ENCODE peak calls at places on chromosomes 7 and 10, in ten cellular contexts. M, W, G, Z, L, B, F, E, X and D are unnamed samples.

GRCh38 chr10:48982584-48982983 is 42.9 kb upstream of the LRRC18 start:
- DNase-seq in M (no peak), W (no peak), G (no peak), Z (no peak), L (no peak), B (peak), F (no peak), E (no peak), X (no peak), D (no peak)

GRCh38 chr7:38330861-38331709 is 57.6 kb upstream of the TARP start:
- DNase-seq in M (no peak), W (no peak), G (no peak), Z (no peak), L (no peak), B (no peak), F (no peak), E (peak), X (no peak), D (no peak)

GRCh38 chr10:74103560-74104248 is 46.9 kb downstream of the AP3M1 start:
- DNase-seq in M (no peak), W (no peak), G (no peak), Z (no peak), L (peak), B (no peak), F (no peak), E (no peak), X (peak), D (no peak)

GRCh38 chr10:114042895-114043531 is 653 bp upstream of the ADRB1 start:
- DNase-seq in M (peak), W (peak), G (peak), Z (peak), L (peak), B (peak), F (no peak), E (no peak), X (peak), D (no peak)

GRCh38 chr7:13835442-13835841 is 154.0 kb downstream of the ETV1 start:
- DNase-seq in M (no peak), W (no peak), G (no peak), Z (no peak), L (no peak), B (no peak), F (no peak), E (no peak), X (no peak), D (no peak)

GRCh38 chr10:131645756-131646155 is 255.1 kb upstream of the PPP2R2D start:
- DNase-seq in M (no peak), W (no peak), G (no peak), Z (no peak), L (no peak), B (peak), F (no peak), E (no peak), X (no peak), D (no peak)

GRCh38 chr7:110941385-110941784 is 149.5 kb upstream of the LRRN3 start:
- DNase-seq in M (no peak), W (no peak), G (no peak), Z (no peak), L (no peak), B (no peak), F (no peak), E (no peak), X (no peak), D (no peak)

GRCh38 chr7:421056-421991 is 98.3 kb downstream of the PDGFA start:
- DNase-seq in M (no peak), W (no peak), G (no peak), Z (no peak), L (no peak), B (no peak), F (no peak), E (peak), X (no peak), D (no peak)

GRCh38 chr10:45526309-45526708 is 146.3 kb downstream of the ZFAND4 start:
- DNase-seq in M (no peak), W (no peak), G (no peak), Z (peak), L (no peak), B (no peak), F (no peak), E (no peak), X (no peak), D (no peak)

GRCh38 chr7:30974605-30975256 is 11.0 kb downstream of the GHRHR start:
- DNase-seq in M (peak), W (peak), G (peak), Z (peak), L (peak), B (peak), F (peak), E (no peak), X (peak), D (peak)
- TF ChIP-seq CTCF in M (peak), W (peak), G (peak), Z (peak), L (peak), B (no peak), F (peak), E (no peak), X (peak), D (no peak)

DNA sequence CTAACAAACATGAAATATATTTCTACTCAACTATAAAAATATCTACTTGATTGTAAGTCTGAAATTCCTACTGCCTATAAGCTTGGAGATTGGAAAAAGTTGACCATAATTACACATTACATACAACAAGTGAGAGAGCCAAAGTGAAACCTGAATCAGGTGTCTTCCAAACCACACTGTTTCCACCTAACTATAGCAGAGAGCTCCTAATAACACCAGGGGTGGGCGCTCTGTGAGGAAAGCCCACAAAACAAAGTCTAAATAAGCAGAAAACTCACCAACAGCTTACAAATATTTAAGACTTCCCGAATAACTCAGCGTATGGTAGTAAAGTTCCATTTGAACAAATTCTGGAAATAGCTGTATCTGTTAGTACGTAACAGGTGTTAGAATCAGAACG is 119.9 kb downstream of the GPR37 start:
- DNase-seq in M (no peak), W (no peak), G (no peak), Z (no peak), L (no peak), B (no peak), F (no peak), E (no peak), X (no peak), D (no peak)
- TF ChIP-seq CTCF in M (no peak), W (no peak), G (no peak), Z (no peak), L (no peak), B (no peak), F (no peak), E (no peak), X (no peak), D (no peak)

DNA sequence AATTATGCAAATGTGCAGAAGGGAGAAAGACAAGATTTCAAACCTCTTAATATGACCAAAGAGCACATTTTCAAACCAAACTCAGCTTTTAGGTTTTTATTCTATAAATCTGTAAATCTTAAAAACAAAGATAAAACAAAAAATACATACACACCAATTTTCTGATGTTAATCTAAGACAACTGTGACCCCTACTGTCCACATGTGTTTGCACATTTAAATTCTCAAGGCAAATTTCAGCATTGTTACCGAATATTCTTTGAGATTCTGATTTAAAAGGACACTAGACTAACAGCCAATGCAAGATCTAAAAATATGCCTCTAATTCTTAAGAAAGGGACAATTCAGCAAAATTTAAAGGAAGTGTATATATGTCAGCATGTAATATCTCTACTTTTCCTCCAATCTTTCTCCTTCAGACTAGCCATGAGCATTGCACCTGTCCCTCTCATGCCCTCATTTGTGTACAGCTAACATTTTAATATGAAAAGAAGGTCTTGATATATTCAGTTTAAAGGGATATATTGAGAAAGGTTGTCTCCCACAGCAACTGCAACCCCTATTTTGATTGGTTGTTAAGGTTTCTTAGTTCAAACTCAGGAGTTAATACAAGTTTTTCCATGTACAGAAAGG is 417.9 kb downstream of the IPMK start:
- DNase-seq in M (no peak), W (no peak), G (no peak), Z (no peak), L (peak), B (no peak), F (no peak), E (no peak), X (peak), D (no peak)
- TF ChIP-seq CTCF in M (no peak), W (peak), G (no peak), Z (no peak), L (peak), B (no peak), F (peak), E (no peak), X (peak), D (no peak)

DNA sequence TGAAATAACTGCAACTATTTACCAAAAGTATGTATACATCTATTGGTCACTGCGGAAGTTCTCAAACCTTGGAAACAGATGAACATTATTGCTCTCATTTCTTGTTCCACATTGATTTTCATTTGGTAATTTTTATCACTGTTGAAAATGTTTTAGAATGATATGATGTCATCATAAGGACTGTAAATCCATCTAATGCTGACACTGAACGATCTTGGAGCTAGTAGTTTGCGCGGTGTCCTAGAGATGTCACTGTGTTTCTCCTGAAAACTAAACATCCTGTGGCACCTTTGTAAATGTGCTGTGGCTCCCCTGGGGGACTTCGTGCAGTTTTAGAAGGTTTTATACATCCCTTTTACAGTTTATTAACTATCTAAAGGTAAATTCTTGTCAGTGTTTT is 73.5 kb downstream of the DNAJB9 start:
- DNase-seq in M (no peak), W (no peak), G (no peak), Z (no peak), L (no peak), B (no peak), F (no peak), E (no peak), X (no peak), D (no peak)
- TF ChIP-seq CTCF in M (no peak), W (no peak), G (no peak), Z (no peak), L (no peak), B (no peak), F (no peak), E (no peak), X (no peak), D (no peak)

GRCh38 chr7:47968852-47969774 is 10.3 kb downstream of the HUS1 start:
- DNase-seq in M (peak), W (peak), G (peak), Z (peak), L (peak), B (no peak), F (no peak), E (no peak), X (peak), D (peak)

GRCh38 chr7:47967123-47967522 is 12.3 kb downstream of the HUS1 start:
- DNase-seq in M (no peak), W (peak), G (no peak), Z (no peak), L (no peak), B (no peak), F (no peak), E (no peak), X (no peak), D (no peak)

GRCh38 chr7:47967708-47968107 is 11.7 kb downstream of the HUS1 start:
- DNase-seq in M (no peak), W (no peak), G (no peak), Z (no peak), L (no peak), B (no peak), F (no peak), E (no peak), X (no peak), D (no peak)

GRCh38 chr7:47962262-47962661 is 14.0 kb upstream of the PKD1L1 start:
- DNase-seq in M (no peak), W (no peak), G (no peak), Z (no peak), L (no peak), B (no peak), F (no peak), E (no peak), X (no peak), D (no peak)

GRCh38 chr7:47965456-47965855 is 14.0 kb downstream of the HUS1 start:
- DNase-seq in M (no peak), W (no peak), G (no peak), Z (no peak), L (no peak), B (no peak), F (no peak), E (no peak), X (no peak), D (no peak)
- TF ChIP-seq CTCF in M (no peak), W (no peak), G (no peak), Z (no peak), L (no peak), B (no peak), F (no peak), E (no peak), X (no peak), D (no peak)